ENCODE peak calls at places on chromosome 4, in five cellular contexts. Q, R, K, D and W are unnamed samples.

GRCh38 chr4:5524900-5525299 is 183.5 kb downstream of the EVC2 start:
- DNase-seq in Q (no peak), R (peak), K (peak), D (peak), W (peak)

GRCh38 chr4:99400831-99401230 is 34.3 kb downstream of the ADH7 start:
- DNase-seq in Q (no peak), R (no peak), K (no peak), D (no peak), W (no peak)

GRCh38 chr4:86640469-86640868 is 46.4 kb downstream of the PTPN13 start:
- DNase-seq in Q (no peak), R (no peak), K (peak), D (peak), W (no peak)

GRCh38 chr4:78293841-78294301 is 236.7 kb downstream of the FRAS1 start:
- DNase-seq in Q (no peak), R (no peak), K (peak), D (peak), W (no peak)

GRCh38 chr4:40289366-40290188 is 45.6 kb upstream of the CHRNA9 start:
- DNase-seq in Q (no peak), R (no peak), K (no peak), D (peak), W (no peak)

GRCh38 chr4:121380448-121381147 is at the start of gene QRFPR:
- DNase-seq in Q (no peak), R (peak), K (peak), D (peak), W (peak)

GRCh38 chr4:180336494-180337090 is 1906.6 kb upstream of the TENM3 start:
- DNase-seq in Q (no peak), R (no peak), K (no peak), D (no peak), W (no peak)

GRCh38 chr4:88448905-88449689 is 7.8 kb upstream of the HERC5 start:
- DNase-seq in Q (no peak), R (no peak), K (no peak), D (no peak), W (no peak)

GRCh38 chr4:185396724-185397402 is at the start of gene ANKRD37:
- DNase-seq in Q (no peak), R (peak), K (peak), D (peak), W (no peak)

GRCh38 chr4:168475745-168476144 is 4.5 kb downstream of the DDX60L start:
- DNase-seq in Q (no peak), R (peak), K (peak), D (peak), W (peak)

GRCh38 chr4:11475871-11476270 is 47.2 kb upstream of the HS3ST1 start:
- DNase-seq in Q (no peak), R (no peak), K (no peak), D (no peak), W (no peak)

GRCh38 chr4:119550857-119551532 is 77.6 kb downstream of the PDE5A start:
- DNase-seq in Q (no peak), R (peak), K (no peak), D (peak), W (peak)

GRCh38 chr4:124806403-124806802 is 93.9 kb upstream of the ANKRD50 start:
- DNase-seq in Q (no peak), R (no peak), K (peak), D (peak), W (no peak)

GRCh38 chr4:145041378-145041777 is 56.6 kb downstream of the ANAPC10 start:
- DNase-seq in Q (no peak), R (no peak), K (no peak), D (no peak), W (no peak)

GRCh38 chr4:147326581-147326980 is 154.3 kb upstream of the EDNRA start:
- DNase-seq in Q (no peak), R (no peak), K (no peak), D (peak), W (no peak)

GRCh38 chr4:144787365-144788263 is 141.7 kb downstream of the HHIP start:
- DNase-seq in Q (no peak), R (no peak), K (peak), D (peak), W (no peak)

GRCh38 chr4:11189756-11190155 is 238.9 kb downstream of the HS3ST1 start:
- DNase-seq in Q (no peak), R (no peak), K (no peak), D (no peak), W (no peak)

GRCh38 chr4:125266901-125267601 is 47.7 kb upstream of the FAT4 start:
- DNase-seq in Q (no peak), R (no peak), K (peak), D (peak), W (no peak)

GRCh38 chr4:55125087-55125721 is at the start of gene KDR:
- DNase-seq in Q (no peak), R (peak), K (peak), D (peak), W (peak)

GRCh38 chr4:2835978-2836377 is 7.7 kb upstream of the ADD1 start:
- DNase-seq in Q (no peak), R (no peak), K (no peak), D (no peak), W (no peak)

GRCh38 chr4:151700566-151701316 is 60.1 kb downstream of the GATB start:
- DNase-seq in Q (no peak), R (no peak), K (no peak), D (no peak), W (no peak)

GRCh38 chr4:48315728-48316630 is 25.4 kb upstream of the SLAIN2 start:
- DNase-seq in Q (no peak), R (no peak), K (peak), D (peak), W (no peak)

GRCh38 chr4:123415977-123416376 is 19.4 kb downstream of the SPRY1 start:
- DNase-seq in Q (no peak), R (no peak), K (peak), D (peak), W (no peak)

GRCh38 chr4:22686156-22686555 is 6.6 kb upstream of the GBA3 start:
- DNase-seq in Q (no peak), R (no peak), K (no peak), D (no peak), W (no peak)

GRCh38 chr4:94441838-94442237 is 9.9 kb upstream of the PDLIM5 start:
- DNase-seq in Q (no peak), R (no peak), K (no peak), D (peak), W (no peak)

GRCh38 chr4:105712766-105713165 is 4.2 kb downstream of the GSTCD start:
- DNase-seq in Q (no peak), R (no peak), K (peak), D (no peak), W (no peak)

GRCh38 chr4:38993683-38994082 is 38.5 kb downstream of the TMEM156 start:
- DNase-seq in Q (no peak), R (no peak), K (no peak), D (no peak), W (no peak)

GRCh38 chr4:88583643-88584470 is 8.4 kb upstream of the HERC3 start:
- DNase-seq in Q (no peak), R (no peak), K (no peak), D (peak), W (no peak)

GRCh38 chr4:145735777-145736176 is 55.8 kb downstream of the C4orf51 start:
- DNase-seq in Q (no peak), R (no peak), K (no peak), D (no peak), W (no peak)

GRCh38 chr4:6991771-6992557 is 51.2 kb upstream of the TADA2B start:
- DNase-seq in Q (no peak), R (no peak), K (peak), D (peak), W (no peak)

GRCh38 chr4:102585329-102585728 is 84.2 kb downstream of the NFKB1 start:
- DNase-seq in Q (no peak), R (no peak), K (peak), D (no peak), W (no peak)

GRCh38 chr4:83855044-83855443 is 319.1 kb downstream of the GPAT3 start:
- DNase-seq in Q (no peak), R (no peak), K (peak), D (peak), W (no peak)

GRCh38 chr4:47543331-47543730 is 58.3 kb downstream of the ATP10D start:
- DNase-seq in Q (no peak), R (no peak), K (no peak), D (no peak), W (no peak)

GRCh38 chr4:102623622-102624021 is 122.5 kb downstream of the NFKB1 start:
- DNase-seq in Q (no peak), R (no peak), K (no peak), D (peak), W (no peak)

GRCh38 chr4:16224669-16225068 is 1.6 kb downstream of the TAPT1 start:
- DNase-seq in Q (no peak), R (no peak), K (no peak), D (no peak), W (no peak)

GRCh38 chr4:111678466-111678865 is 466.8 kb upstream of the FAM241A start:
- DNase-seq in Q (no peak), R (no peak), K (peak), D (peak), W (no peak)

GRCh38 chr4:174316954-174317353 is 33.2 kb downstream of the CEP44 start:
- DNase-seq in Q (no peak), R (no peak), K (no peak), D (peak), W (no peak)

GRCh38 chr4:174317531-174317930 is 33.8 kb downstream of the CEP44 start:
- DNase-seq in Q (no peak), R (no peak), K (no peak), D (peak), W (no peak)

GRCh38 chr4:174316546-174316945 is 32.8 kb downstream of the CEP44 start:
- DNase-seq in Q (no peak), R (no peak), K (peak), D (no peak), W (no peak)

GRCh38 chr4:174320501-174321199 is 36.9 kb downstream of the CEP44 start:
- DNase-seq in Q (no peak), R (no peak), K (no peak), D (no peak), W (no peak)

DNA sequence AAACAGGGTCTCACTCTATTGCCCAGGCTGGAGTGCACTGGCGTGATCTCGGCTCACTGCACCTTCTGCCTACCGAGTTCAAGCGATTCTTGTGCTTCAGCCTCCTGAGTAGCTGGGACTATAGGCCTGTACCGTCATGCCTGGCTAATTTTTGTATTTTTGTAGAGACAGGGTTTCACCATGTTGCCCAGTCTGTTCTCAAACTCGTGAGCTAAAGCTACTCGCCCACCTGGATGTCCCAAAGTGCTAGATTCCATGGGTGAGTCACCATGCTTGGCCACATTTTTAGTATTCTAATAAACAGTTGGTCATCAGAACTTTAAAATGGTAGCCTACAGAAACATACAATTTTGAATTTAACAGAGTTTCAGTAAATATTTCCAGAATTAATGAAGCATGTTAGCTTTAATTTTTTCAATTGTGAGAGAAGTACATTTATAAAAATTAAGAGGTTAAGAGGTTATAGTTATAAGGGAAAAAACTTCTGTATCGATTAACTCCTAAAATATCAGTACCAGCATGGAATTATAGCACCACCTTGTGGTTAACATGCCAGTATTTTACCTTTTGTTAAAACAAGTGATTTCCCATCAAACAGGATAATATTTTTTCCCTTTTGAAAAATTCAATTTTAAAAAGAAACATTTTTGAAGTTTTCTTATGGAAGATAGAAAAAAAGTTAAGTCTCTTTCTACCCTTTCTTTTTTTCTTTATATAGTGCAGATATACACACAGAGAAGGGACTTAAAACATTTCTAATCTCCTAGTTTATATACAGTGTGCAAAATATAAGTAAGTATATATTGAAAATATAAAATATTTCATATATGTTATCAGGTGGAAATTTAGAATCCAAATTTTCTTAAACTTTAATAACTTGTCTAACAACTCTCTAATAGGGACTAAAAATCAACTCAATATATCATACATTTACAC is 35.4 kb downstream of the CEP44 start:
- DNase-seq in Q (no peak), R (no peak), K (peak), D (peak), W (no peak)
- TF ChIP-seq CTCF in Q (peak), R (peak), K (peak), D (peak), W (peak)

GRCh38 chr4:109676886-109677285 is 26.4 kb downstream of the CASP6 start:
- DNase-seq in Q (no peak), R (no peak), K (no peak), D (no peak), W (no peak)
- TF ChIP-seq CTCF in Q (no peak), R (no peak), K (no peak), D (peak), W (no peak)

GRCh38 chr4:153217440-153217839 is 13.2 kb downstream of the TRIM2 start:
- DNase-seq in Q (no peak), R (no peak), K (peak), D (peak), W (no peak)

GRCh38 chr4:153218961-153219360 is 14.7 kb downstream of the TRIM2 start:
- DNase-seq in Q (no peak), R (no peak), K (no peak), D (no peak), W (no peak)

GRCh38 chr4:153212755-153213154 is 8.5 kb downstream of the TRIM2 start:
- DNase-seq in Q (no peak), R (no peak), K (peak), D (no peak), W (no peak)

GRCh38 chr4:153216546-153216945 is 12.3 kb downstream of the TRIM2 start:
- DNase-seq in Q (no peak), R (no peak), K (no peak), D (no peak), W (no peak)

GRCh38 chr4:153215976-153216375 is 11.7 kb downstream of the TRIM2 start:
- DNase-seq in Q (no peak), R (no peak), K (no peak), D (peak), W (no peak)
- TF ChIP-seq CTCF in Q (no peak), R (no peak), K (no peak), D (no peak), W (no peak)

GRCh38 chr4:139770361-139770760 is 104.7 kb downstream of the MGST2 start:
- DNase-seq in Q (no peak), R (no peak), K (no peak), D (peak), W (no peak)

GRCh38 chr4:139767585-139767984 is 102.0 kb downstream of the MGST2 start:
- DNase-seq in Q (no peak), R (no peak), K (no peak), D (no peak), W (no peak)

GRCh38 chr4:139769355-139769754 is 103.7 kb downstream of the MGST2 start:
- DNase-seq in Q (no peak), R (no peak), K (no peak), D (no peak), W (no peak)

GRCh38 chr4:139768366-139768765 is 102.7 kb downstream of the MGST2 start:
- DNase-seq in Q (no peak), R (no peak), K (no peak), D (no peak), W (no peak)

GRCh38 chr4:139768913-139769312 is 103.3 kb downstream of the MGST2 start:
- DNase-seq in Q (no peak), R (no peak), K (no peak), D (peak), W (no peak)
- TF ChIP-seq CTCF in Q (no peak), R (peak), K (no peak), D (peak), W (no peak)